ENCODE peak calls at places on chromosomes 13 and 19, in four cellular contexts. I is activated naive CD8-positive, alpha-beta T cell treated with anti-CD3 and anti-CD28 coated beads, Interleukin-2, amount 50 U/mL, for 24 hours; L is stimulated activated naive B cell treated with anti-CD40 and anti-IgM and Interleukin-4, amounts not matched to agents 10 μg/mL and 1 μg/mL and 100 μg/mL, for 72 hours; H is adipocyte. E is an unnamed sample.

GRCh38 chr19:34317311-34317927 is 47.6 kb upstream of the GPI start:
- DNase-seq in I (no peak), L (no peak), H (no peak), E (no peak)

GRCh38 chr13:84137292-84137691 is 255.0 kb upstream of the SLITRK1 start:
- DNase-seq in I (peak), L (no peak), H (peak), E (no peak)

GRCh38 chr13:34462843-34463242 is 479.2 kb upstream of the NBEA start:
- DNase-seq in I (no peak), L (no peak), H (peak), E (no peak)

GRCh38 chr19:2974342-2974932 is 2.9 kb upstream of the TLE6 start:
- DNase-seq in I (peak), L (no peak), H (peak), E (no peak)

GRCh38 chr13:66926200-66926850 is 303.8 kb downstream of the PCDH9 start:
- DNase-seq in I (no peak), L (no peak), H (no peak), E (no peak)

GRCh38 chr19:55688422-55689218 is 13.6 kb downstream of the EPN1 start:
- DNase-seq in I (no peak), L (no peak), H (no peak), E (no peak)

GRCh38 chr13:39037410-39037879 is 444 bp downstream of the PROSER1 start:
- DNase-seq in I (no peak), L (peak), H (peak), E (peak)

GRCh38 chr13:111962431-111962891 is 104.5 kb upstream of the SOX1 start:
- DNase-seq in I (no peak), L (no peak), H (no peak), E (no peak)

GRCh38 chr19:50513746-50514345 is at the start of gene ASPDH:
- DNase-seq in I (no peak), L (no peak), H (no peak), E (no peak)

GRCh38 chr19:45972081-45972943 is 1.4 kb downstream of the NOVA2 start:
- DNase-seq in I (peak), L (peak), H (no peak), E (no peak)

GRCh38 chr19:40006273-40006691 is 9.4 kb downstream of the ZNF546 start:
- DNase-seq in I (no peak), L (no peak), H (peak), E (no peak)

GRCh38 chr19:28164214-28164613 is 1048.7 kb downstream of the UQCRFS1 start:
- DNase-seq in I (no peak), L (no peak), H (no peak), E (no peak)

GRCh38 chr19:5143471-5144411 is 174.8 kb downstream of the KDM4B start:
- DNase-seq in I (no peak), L (peak), H (no peak), E (no peak)

GRCh38 chr19:4375164-4375619 is 25.2 kb downstream of the SH3GL1 start:
- DNase-seq in I (no peak), L (no peak), H (no peak), E (peak)

GRCh38 chr13:29935309-29935981 is 85.0 kb upstream of the UBL3 start:
- DNase-seq in I (peak), L (peak), H (no peak), E (no peak)

GRCh38 chr13:111270765-111271164 is 49.7 kb upstream of the TEX29 start:
- DNase-seq in I (no peak), L (no peak), H (peak), E (no peak)

GRCh38 chr19:48918801-48919247 is 14.7 kb upstream of the DHDH start:
- DNase-seq in I (no peak), L (no peak), H (no peak), E (no peak)